ENCODE peak calls at places on chromosomes 6 and 20, in four cellular contexts. W is HFF-Myc, K is ovary, D is WERI-Rb-1. A is an unnamed sample.

GRCh38 chr6:39236742-39237141 is 7.5 kb upstream of the KCNK5 start:
- DNase-seq in W (no peak), K (no peak), D (no peak), A (no peak)

GRCh38 chr6:10478187-10479040 is 42.7 kb upstream of the GCNT2 start:
- DNase-seq in W (peak), K (no peak), D (no peak), A (peak)

GRCh38 chr6:170480045-170480714 is 72.9 kb downstream of the PSMB1 start:
- DNase-seq in W (no peak), K (no peak), D (no peak), A (no peak)

GRCh38 chr6:162153120-162153519 is 574.4 kb downstream of the PRKN start:
- DNase-seq in W (no peak), K (no peak), D (no peak), A (no peak)

GRCh38 chr6:16396497-16397319 is 158.3 kb downstream of the GMPR start:
- DNase-seq in W (no peak), K (no peak), D (no peak), A (no peak)

GRCh38 chr6:99390896-99391295 is 3.1 kb downstream of the COQ3 start:
- DNase-seq in W (no peak), K (no peak), D (no peak), A (no peak)

GRCh38 chr6:34697904-34698557 is 1.5 kb upstream of the ILRUN start:
- DNase-seq in W (no peak), K (no peak), D (no peak), A (no peak)

GRCh38 chr6:159114569-159114968 is 54.6 kb upstream of the FNDC1 start:
- DNase-seq in W (no peak), K (no peak), D (no peak), A (no peak)

GRCh38 chr6:35142578-35142977 is 1.4 kb upstream of the TCP11 start:
- DNase-seq in W (no peak), K (no peak), D (no peak), A (no peak)

GRCh38 chr6:168994966-168995365 is 258.7 kb downstream of the THBS2 start:
- DNase-seq in W (no peak), K (no peak), D (no peak), A (no peak)

GRCh38 chr6:139943391-139943790 is 568.9 kb upstream of the CITED2 start:
- DNase-seq in W (peak), K (no peak), D (no peak), A (no peak)

GRCh38 chr20:49400410-49400809 is 82.1 kb downstream of the KCNB1 start:
- DNase-seq in W (no peak), K (peak), D (no peak), A (no peak)

GRCh38 chr6:111201155-111201554 is 113.9 kb downstream of the SLC16A10 start:
- DNase-seq in W (no peak), K (no peak), D (no peak), A (no peak)

GRCh38 chr6:54283877-54284860 is 24.1 kb upstream of the TINAG start:
- DNase-seq in W (peak), K (no peak), D (no peak), A (no peak)

GRCh38 chr6:110946498-110946897 is 12.0 kb upstream of the GTF3C6 start:
- DNase-seq in W (no peak), K (no peak), D (no peak), A (no peak)

GRCh38 chr6:11033825-11034224 is 10.3 kb downstream of the ELOVL2 start:
- DNase-seq in W (no peak), K (no peak), D (no peak), A (no peak)

GRCh38 chr6:45187841-45188240 is 140.3 kb upstream of the RUNX2 start:
- DNase-seq in W (peak), K (no peak), D (no peak), A (no peak)

GRCh38 chr20:32964575-32964974 is 39.7 kb downstream of the SUN5 start:
- DNase-seq in W (no peak), K (no peak), D (no peak), A (no peak)

GRCh38 chr6:4809999-4810918 is 34.1 kb downstream of the CDYL start:
- DNase-seq in W (no peak), K (no peak), D (no peak), A (no peak)

GRCh38 chr20:23484081-23484480 is 6.8 kb upstream of the CST8 start:
- DNase-seq in W (no peak), K (no peak), D (no peak), A (no peak)

GRCh38 chr6:4599924-4600323 is 176.3 kb upstream of the CDYL start:
- DNase-seq in W (peak), K (no peak), D (no peak), A (no peak)

GRCh38 chr20:32580970-32581838 is 3.9 kb downstream of the NOL4L start:
- DNase-seq in W (no peak), K (no peak), D (peak), A (no peak)

GRCh38 chr6:28488916-28489365 is 26.7 kb downstream of the GPX6 start:
- DNase-seq in W (peak), K (peak), D (no peak), A (peak)

GRCh38 chr6:170136541-170137175 is 154.2 kb downstream of the DLL1 start:
- DNase-seq in W (no peak), K (peak), D (no peak), A (no peak)

GRCh38 chr20:44065401-44066340 is 121.3 kb downstream of the JPH2 start:
- DNase-seq in W (no peak), K (no peak), D (no peak), A (no peak)

GRCh38 chr6:96621983-96622382 is 59.1 kb downstream of the FHL5 start:
- DNase-seq in W (no peak), K (no peak), D (no peak), A (no peak)

GRCh38 chr20:9203081-9203447 is 134.2 kb downstream of the PLCB4 start:
- DNase-seq in W (no peak), K (no peak), D (no peak), A (no peak)

GRCh38 chr6:128347123-128347522 is 173.3 kb downstream of the PTPRK start:
- DNase-seq in W (no peak), K (no peak), D (no peak), A (no peak)

GRCh38 chr6:142605922-142606321 is 304.1 kb downstream of the ADGRG6 start:
- DNase-seq in W (no peak), K (no peak), D (no peak), A (no peak)

GRCh38 chr20:13202553-13202952 is 18.5 kb upstream of the ISM1 start:
- DNase-seq in W (no peak), K (no peak), D (no peak), A (no peak)

GRCh38 chr6:140462495-140463311 is 1088.3 kb upstream of the CITED2 start:
- DNase-seq in W (no peak), K (no peak), D (no peak), A (no peak)

GRCh38 chr6:123926000-123926399 is 122.3 kb downstream of the NKAIN2 start:
- DNase-seq in W (no peak), K (no peak), D (no peak), A (no peak)

GRCh38 chr6:20868397-20869185 is 334.3 kb downstream of the CDKAL1 start:
- DNase-seq in W (no peak), K (peak), D (peak), A (no peak)

GRCh38 chr6:166515072-166515810 is 71.2 kb downstream of the RAMACL start:
- DNase-seq in W (peak), K (no peak), D (no peak), A (no peak)

GRCh38 chr6:83231146-83231545 is 38.0 kb downstream of the RWDD2A start:
- DNase-seq in W (no peak), K (no peak), D (no peak), A (no peak)

GRCh38 chr20:11267131-11267761 is 593.4 kb upstream of the JAG1 start:
- DNase-seq in W (peak), K (peak), D (no peak), A (peak)

GRCh38 chr6:57224769-57225515 is 2.8 kb upstream of the RAB23 start:
- DNase-seq in W (no peak), K (no peak), D (no peak), A (no peak)

GRCh38 chr6:39892490-39893129 is 41.7 kb downstream of the MOCS1 start:
- DNase-seq in W (peak), K (peak), D (peak), A (peak)

GRCh38 chr20:45229264-45230056 is 8.3 kb downstream of the SEMG2 start:
- DNase-seq in W (no peak), K (no peak), D (peak), A (peak)
- TF ChIP-seq CTCF in W (peak), K (no peak), D (peak), A (peak)

GRCh38 chr6:122184260-122184934 is 215.1 kb upstream of the HSF2 start:
- DNase-seq in W (no peak), K (no peak), D (no peak), A (no peak)
- TF ChIP-seq CTCF in W (peak), K (peak), D (peak), A (no peak)

GRCh38 chr6:42929088-42929927 is at the start of gene CNPY3:
- DNase-seq in W (peak), K (peak), D (peak), A (peak)
- TF ChIP-seq CTCF in W (no peak), K (no peak), D (peak), A (no peak)

DNA sequence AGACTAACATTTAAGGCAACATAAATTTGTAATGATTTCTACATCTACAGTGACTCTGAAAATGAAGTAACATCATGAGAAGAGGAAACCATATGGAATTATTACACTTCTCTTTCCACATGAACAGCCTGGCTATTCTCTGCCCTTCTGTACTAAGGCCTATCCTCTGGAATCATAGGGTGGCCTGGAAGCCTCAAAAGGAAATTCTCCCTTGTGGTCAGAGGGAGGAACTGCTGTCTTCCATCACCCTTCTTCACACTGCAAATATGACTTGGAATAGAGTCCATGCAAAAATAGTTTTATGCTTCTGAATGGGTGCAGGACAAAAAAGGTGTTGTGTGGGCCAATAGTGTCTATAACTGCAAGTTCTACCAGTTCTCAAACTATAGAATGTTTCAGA is 44.6 kb upstream of the SH3BGRL2 start:
- DNase-seq in W (no peak), K (no peak), D (peak), A (no peak)
- TF ChIP-seq CTCF in W (peak), K (no peak), D (peak), A (no peak)

DNA sequence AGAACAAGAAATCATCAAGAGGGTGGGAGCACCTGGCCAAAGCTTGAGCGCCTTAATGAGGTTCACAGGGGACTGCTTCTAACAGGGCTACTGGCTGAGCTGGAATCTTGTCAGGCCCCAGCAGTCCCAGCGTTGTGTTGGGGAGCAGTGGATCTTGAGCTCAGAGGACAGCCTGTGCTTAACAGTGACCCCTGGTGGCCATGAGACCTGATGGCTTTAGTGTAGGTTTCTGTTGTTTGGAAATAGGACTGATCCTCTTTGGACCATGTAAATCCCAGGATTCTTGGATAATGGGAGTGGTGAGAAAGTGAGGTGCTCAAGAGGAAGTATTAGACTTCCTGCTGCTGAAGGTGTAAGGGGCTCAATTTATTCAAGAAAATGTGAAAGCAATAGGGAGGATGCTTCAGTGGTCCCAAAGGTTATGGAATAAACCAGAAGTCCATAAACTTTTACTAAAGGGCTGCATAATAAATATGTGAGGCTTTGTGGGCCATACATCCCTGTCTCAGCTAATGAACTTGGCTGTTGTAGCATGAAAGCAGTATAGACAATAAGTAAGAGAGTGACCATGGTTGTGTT is 216.2 kb downstream of the NFATC2 start:
- DNase-seq in W (no peak), K (no peak), D (peak), A (peak)
- TF ChIP-seq CTCF in W (peak), K (no peak), D (peak), A (no peak)

DNA sequence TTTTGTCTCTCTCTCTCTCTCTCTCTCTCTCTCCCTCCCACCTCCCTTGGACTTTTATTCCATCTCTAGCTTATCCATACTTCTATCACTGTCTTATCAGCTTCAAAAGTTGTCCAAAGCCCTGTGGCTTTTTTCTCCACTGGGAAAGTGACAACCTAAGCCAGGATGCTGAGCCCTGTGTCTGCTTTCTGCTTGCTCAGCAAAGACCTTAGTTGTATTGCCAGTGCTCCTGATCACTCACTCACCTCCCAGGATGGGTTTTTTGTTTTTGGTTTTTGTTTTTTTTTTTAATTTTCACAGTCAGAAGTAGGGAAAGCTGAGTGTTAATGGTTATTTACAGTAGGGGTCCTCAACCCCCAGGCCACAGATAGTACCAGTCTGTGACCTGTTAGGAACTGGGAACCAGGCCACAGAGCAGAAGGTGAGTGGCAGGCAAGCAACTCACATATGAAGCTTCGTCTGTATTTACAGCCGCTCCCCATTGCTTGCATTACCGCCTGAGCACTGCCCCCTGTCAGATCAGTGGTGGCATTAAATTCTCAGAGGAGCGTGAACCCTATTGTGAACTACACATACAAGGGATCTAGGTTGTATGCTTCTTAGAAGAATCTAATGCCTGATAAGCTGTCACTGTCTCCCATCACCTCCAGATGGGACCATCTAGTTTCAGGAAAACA is 125.0 kb upstream of the ID4 start:
- DNase-seq in W (no peak), K (no peak), D (no peak), A (no peak)
- TF ChIP-seq CTCF in W (no peak), K (no peak), D (no peak), A (no peak)

GRCh38 chr20:59207235-59207634 is 43.6 kb downstream of the ZNF831 start:
- DNase-seq in W (no peak), K (no peak), D (no peak), A (no peak)

GRCh38 chr20:59210186-59210585 is 46.6 kb downstream of the ZNF831 start:
- DNase-seq in W (no peak), K (no peak), D (no peak), A (no peak)

GRCh38 chr20:59204201-59204894 is 40.7 kb downstream of the ZNF831 start:
- DNase-seq in W (no peak), K (no peak), D (no peak), A (no peak)

GRCh38 chr20:59205044-59205443 is 41.4 kb downstream of the ZNF831 start:
- DNase-seq in W (no peak), K (no peak), D (no peak), A (no peak)

GRCh38 chr20:59207742-59208357 is 44.2 kb downstream of the ZNF831 start:
- DNase-seq in W (no peak), K (no peak), D (peak), A (peak)
- TF ChIP-seq CTCF in W (peak), K (no peak), D (peak), A (peak)

GRCh38 chr6:91761621-91762020 is 1174.7 kb upstream of the MAP3K7 start:
- DNase-seq in W (no peak), K (no peak), D (no peak), A (no peak)
- TF ChIP-seq CTCF in W (no peak), K (no peak), D (no peak), A (no peak)